ENCODE peak calls at places on chromosomes 5 and 9, in nine cellular contexts. One of them, this sample, is unnamed.

GRCh38 chr9:127389391-127390242 is 7.4 kb upstream of the SLC2A8 start:
- DNase-seq in GM06990: no peak
- DNase-seq in colonic mucosa: peak; percentile 74
- DNase-seq in HL-60: peak; percentile 63
- DNase-seq in left lung: no peak
- DNase-seq in uterus: no peak
- DNase-seq in GM13976: no peak
- DNase-seq in MM.1S: no peak
- DNase-seq in progenitor cell of endocrine pancreas: no peak
- DNase-seq in this sample: no peak

GRCh38 chr5:172979778-172980177 is 3.8 kb upstream of the ATP6V0E1 start:
- DNase-seq in colonic mucosa: no peak
- DNase-seq in uterus: no peak
- DNase-seq in GM06990: no peak
- DNase-seq in MM.1S: no peak
- DNase-seq in progenitor cell of endocrine pancreas: no peak
- DNase-seq in HL-60: no peak
- DNase-seq in left lung: no peak
- DNase-seq in GM13976: no peak
- DNase-seq in this sample: no peak

GRCh38 chr5:1508679-1509290 is 15.0 kb downstream of the LPCAT1 start:
- DNase-seq in GM13976: no peak
- DNase-seq in GM06990: peak; percentile 10
- DNase-seq in colonic mucosa: no peak
- DNase-seq in MM.1S: no peak
- DNase-seq in uterus: peak; percentile 6
- DNase-seq in progenitor cell of endocrine pancreas: no peak
- DNase-seq in left lung: peak; percentile 79
- DNase-seq in HL-60: no peak
- DNase-seq in this sample: peak; percentile 13

GRCh38 chr9:93677641-93678136 is 101.3 kb downstream of the PHF2 start:
- DNase-seq in MM.1S: no peak
- DNase-seq in GM13976: no peak
- DNase-seq in HL-60: no peak
- DNase-seq in progenitor cell of endocrine pancreas: peak; percentile 8
- DNase-seq in left lung: peak; percentile 63
- DNase-seq in colonic mucosa: peak; percentile 12
- DNase-seq in GM06990: no peak
- DNase-seq in uterus: no peak
- DNase-seq in this sample: no peak

GRCh38 chr5:369151-369939 is 47.8 kb downstream of the AHRR start:
- DNase-seq in uterus: no peak
- DNase-seq in progenitor cell of endocrine pancreas: peak; percentile 4
- DNase-seq in GM13976: peak; percentile 54
- DNase-seq in GM06990: peak; percentile 70
- DNase-seq in colonic mucosa: peak; percentile 15
- DNase-seq in left lung: peak; percentile 39
- DNase-seq in MM.1S: no peak
- DNase-seq in HL-60: no peak
- DNase-seq in this sample: no peak

GRCh38 chr9:132409828-132410528 is at the start of gene CFAP77:
- DNase-seq in uterus: no peak
- DNase-seq in left lung: peak; percentile 85
- DNase-seq in HL-60: no peak
- DNase-seq in MM.1S: peak; percentile 53
- DNase-seq in progenitor cell of endocrine pancreas: peak; percentile 31
- DNase-seq in colonic mucosa: peak; percentile 24
- DNase-seq in GM06990: peak; percentile 71
- DNase-seq in GM13976: peak; percentile 71
- DNase-seq in this sample: peak; percentile 30

GRCh38 chr5:150298701-150299451 is 3.8 kb downstream of the ARSI start:
- DNase-seq in MM.1S: no peak
- DNase-seq in uterus: peak; percentile 81
- DNase-seq in progenitor cell of endocrine pancreas: no peak
- DNase-seq in GM06990: no peak
- DNase-seq in left lung: no peak
- DNase-seq in GM13976: no peak
- DNase-seq in HL-60: no peak
- DNase-seq in colonic mucosa: no peak
- DNase-seq in this sample: no peak

GRCh38 chr9:68842568-68842967 is 137.5 kb downstream of the PIP5K1B start:
- DNase-seq in left lung: no peak
- DNase-seq in GM06990: no peak
- DNase-seq in colonic mucosa: no peak
- DNase-seq in uterus: no peak
- DNase-seq in progenitor cell of endocrine pancreas: no peak
- DNase-seq in GM13976: no peak
- DNase-seq in MM.1S: no peak
- DNase-seq in HL-60: no peak
- DNase-seq in this sample: no peak

GRCh38 chr5:123474238-123474637 is 37.7 kb upstream of the CSNK1G3 start:
- DNase-seq in colonic mucosa: no peak
- DNase-seq in HL-60: no peak
- DNase-seq in left lung: no peak
- DNase-seq in GM13976: no peak
- DNase-seq in GM06990: no peak
- DNase-seq in uterus: no peak
- DNase-seq in MM.1S: no peak
- DNase-seq in progenitor cell of endocrine pancreas: no peak
- DNase-seq in this sample: no peak

GRCh38 chr5:68086443-68086842 is 129.1 kb upstream of the PIK3R1 start:
- DNase-seq in progenitor cell of endocrine pancreas: no peak
- DNase-seq in GM13976: no peak
- DNase-seq in left lung: no peak
- DNase-seq in HL-60: no peak
- DNase-seq in MM.1S: no peak
- DNase-seq in uterus: no peak
- DNase-seq in colonic mucosa: no peak
- DNase-seq in GM06990: no peak
- DNase-seq in this sample: no peak

GRCh38 chr9:4079906-4080305 is 220.0 kb downstream of the GLIS3 start:
- DNase-seq in progenitor cell of endocrine pancreas: no peak
- DNase-seq in GM13976: no peak
- DNase-seq in left lung: no peak
- DNase-seq in colonic mucosa: no peak
- DNase-seq in uterus: no peak
- DNase-seq in GM06990: no peak
- DNase-seq in MM.1S: no peak
- DNase-seq in HL-60: no peak
- DNase-seq in this sample: no peak

GRCh38 chr9:137666950-137667670 is 48.3 kb downstream of the EHMT1 start:
- DNase-seq in uterus: no peak
- DNase-seq in HL-60: no peak
- DNase-seq in progenitor cell of endocrine pancreas: no peak
- DNase-seq in colonic mucosa: no peak
- DNase-seq in left lung: no peak
- DNase-seq in MM.1S: peak; percentile 84
- DNase-seq in GM06990: no peak
- DNase-seq in GM13976: no peak
- DNase-seq in this sample: no peak

GRCh38 chr9:137664676-137665075 is 45.9 kb downstream of the EHMT1 start:
- DNase-seq in GM13976: no peak
- DNase-seq in GM06990: no peak
- DNase-seq in left lung: no peak
- DNase-seq in uterus: no peak
- DNase-seq in colonic mucosa: peak; percentile 45
- DNase-seq in MM.1S: no peak
- DNase-seq in HL-60: no peak
- DNase-seq in progenitor cell of endocrine pancreas: no peak
- DNase-seq in this sample: no peak

GRCh38 chr9:137666505-137666809 is 47.7 kb downstream of the EHMT1 start:
- DNase-seq in HL-60: no peak
- DNase-seq in GM13976: no peak
- DNase-seq in colonic mucosa: no peak
- DNase-seq in progenitor cell of endocrine pancreas: no peak
- DNase-seq in left lung: no peak
- DNase-seq in uterus: no peak
- DNase-seq in GM06990: no peak
- DNase-seq in MM.1S: no peak
- DNase-seq in this sample: no peak

GRCh38 chr9:137665226-137665625 is 46.4 kb downstream of the EHMT1 start:
- DNase-seq in progenitor cell of endocrine pancreas: no peak
- DNase-seq in colonic mucosa: no peak
- DNase-seq in GM06990: no peak
- DNase-seq in MM.1S: no peak
- DNase-seq in left lung: no peak
- DNase-seq in GM13976: no peak
- DNase-seq in uterus: no peak
- DNase-seq in HL-60: no peak
- DNase-seq in this sample: no peak

DNA sequence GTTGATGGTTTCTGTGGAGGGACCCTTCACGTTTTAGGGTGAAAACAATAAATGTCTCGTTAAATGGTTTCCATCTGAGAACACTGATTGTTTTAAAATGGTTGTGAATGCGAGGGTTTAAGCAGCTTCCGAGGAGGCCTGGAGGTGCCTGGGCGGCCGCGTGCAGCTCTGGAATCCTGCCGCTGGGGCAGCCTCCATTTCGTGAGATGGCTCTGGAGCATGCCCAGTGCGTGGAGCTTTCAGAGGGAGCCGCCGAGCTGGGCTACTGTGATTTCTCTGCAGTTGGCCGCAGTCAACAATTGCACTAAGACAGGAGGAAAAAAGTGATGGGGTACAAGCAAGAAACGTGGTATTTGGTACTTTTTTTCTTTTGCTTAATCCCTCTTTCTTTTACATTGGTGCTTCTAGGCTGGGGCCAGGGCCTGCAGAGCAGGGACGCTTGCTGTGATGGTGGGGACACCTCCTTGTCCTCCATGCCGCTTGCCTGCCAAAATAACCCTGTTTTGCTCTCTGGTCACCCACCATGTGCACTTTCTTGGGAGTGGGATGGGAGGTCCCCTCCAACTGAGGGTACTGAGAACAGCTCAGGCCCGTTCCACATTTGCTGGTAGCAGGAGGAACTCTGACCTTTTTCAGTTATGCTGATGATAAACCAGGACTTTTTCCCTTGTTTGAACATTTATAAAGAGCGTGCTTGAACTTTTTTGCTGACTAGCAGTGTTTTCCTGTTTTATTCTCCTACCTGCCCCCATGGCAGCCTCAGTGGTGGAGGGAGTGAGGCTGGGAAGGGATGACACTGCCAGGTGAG is 47.1 kb downstream of the EHMT1 start:
- DNase-seq in colonic mucosa: no peak
- DNase-seq in uterus: peak; percentile 45
- DNase-seq in MM.1S: no peak
- DNase-seq in HL-60: no peak
- DNase-seq in GM06990: no peak
- DNase-seq in left lung: no peak
- DNase-seq in progenitor cell of endocrine pancreas: no peak
- DNase-seq in GM13976: no peak
- DNase-seq in this sample: no peak
- TF ChIP-seq CTCF in colonic mucosa: no peak
- TF ChIP-seq CTCF in uterus: peak; percentile 19
- TF ChIP-seq CTCF in MM.1S: no peak
- TF ChIP-seq CTCF in HL-60: no peak
- TF ChIP-seq CTCF in GM06990: no peak
- TF ChIP-seq CTCF in left lung: no peak
- TF ChIP-seq CTCF in progenitor cell of endocrine pancreas: peak; percentile 30
- TF ChIP-seq CTCF in GM13976: no peak
- TF ChIP-seq CTCF in this sample: no peak

DNA sequence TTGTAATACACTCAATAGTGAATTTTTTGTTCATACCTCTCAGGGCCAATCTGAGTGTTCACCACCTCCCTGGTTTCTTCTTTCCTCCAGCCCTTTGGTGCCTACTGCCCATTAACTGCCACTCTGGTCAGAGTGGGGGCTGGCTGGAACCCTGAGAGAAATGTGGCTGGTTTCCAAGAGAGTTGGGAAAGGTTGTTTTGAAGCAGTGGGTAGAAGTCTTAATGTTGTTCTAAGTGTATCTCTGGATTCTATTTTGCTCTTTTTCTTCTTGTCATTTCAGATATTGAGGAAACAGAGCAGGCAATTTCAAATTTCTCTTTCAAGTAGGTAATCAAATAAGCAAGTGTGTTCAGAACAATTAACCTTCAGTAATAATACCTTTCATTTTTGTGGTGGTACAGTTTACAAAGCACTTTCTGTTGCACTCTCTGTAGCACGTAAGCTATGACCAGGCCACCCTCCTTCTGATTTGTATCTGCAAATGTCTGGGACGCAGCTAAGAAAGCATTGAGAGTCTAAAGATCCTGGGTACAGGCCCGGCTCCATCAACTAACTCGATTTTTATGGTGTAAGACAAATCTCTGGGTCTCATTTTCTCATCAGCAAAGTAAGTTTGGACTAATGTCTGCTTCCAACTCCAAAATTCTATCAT is 8.4 kb downstream of the SLC1A3 start:
- DNase-seq in GM13976: no peak
- DNase-seq in uterus: no peak
- DNase-seq in left lung: no peak
- DNase-seq in colonic mucosa: no peak
- DNase-seq in MM.1S: no peak
- DNase-seq in GM06990: no peak
- DNase-seq in HL-60: no peak
- DNase-seq in progenitor cell of endocrine pancreas: no peak
- DNase-seq in this sample: no peak
- TF ChIP-seq CTCF in GM13976: no peak
- TF ChIP-seq CTCF in uterus: no peak
- TF ChIP-seq CTCF in left lung: no peak
- TF ChIP-seq CTCF in colonic mucosa: no peak
- TF ChIP-seq CTCF in MM.1S: no peak
- TF ChIP-seq CTCF in GM06990: no peak
- TF ChIP-seq CTCF in HL-60: no peak
- TF ChIP-seq CTCF in progenitor cell of endocrine pancreas: no peak
- TF ChIP-seq CTCF in this sample: no peak

DNA sequence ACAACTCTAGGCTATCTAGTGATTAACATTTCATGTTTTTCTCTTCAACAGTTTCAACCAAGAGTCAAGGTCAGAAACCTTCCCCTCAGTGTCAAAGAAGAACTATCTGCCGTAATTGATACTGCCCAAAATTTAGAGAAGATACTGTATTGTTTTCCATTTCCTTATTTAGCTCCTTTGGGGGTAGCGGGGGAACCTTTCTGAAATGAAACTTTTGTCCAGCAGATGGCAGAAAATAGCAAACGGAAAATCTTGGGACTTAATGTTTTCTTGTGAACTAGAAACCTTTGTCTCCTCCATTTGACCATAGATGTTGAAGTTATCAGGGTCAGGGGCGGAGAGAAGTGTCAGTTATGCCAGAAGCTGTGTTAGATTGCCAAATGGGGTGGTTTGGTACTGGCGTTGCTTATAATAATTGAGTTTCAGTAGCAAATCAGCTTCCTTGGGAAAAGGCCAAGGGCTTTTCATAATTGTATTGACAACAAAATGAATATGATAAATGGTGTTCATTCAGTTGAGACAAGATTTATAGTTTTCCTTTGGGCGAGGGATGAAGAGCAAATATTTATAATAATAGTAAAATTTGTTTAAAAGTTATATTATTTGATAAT is 101.7 kb upstream of the TLX3 start:
- DNase-seq in left lung: no peak
- DNase-seq in GM13976: peak; percentile 10
- DNase-seq in GM06990: peak; percentile 11
- DNase-seq in HL-60: peak; percentile 29
- DNase-seq in uterus: no peak
- DNase-seq in colonic mucosa: no peak
- DNase-seq in MM.1S: peak; percentile 72
- DNase-seq in progenitor cell of endocrine pancreas: no peak
- DNase-seq in this sample: no peak
- TF ChIP-seq CTCF in left lung: peak; percentile 29
- TF ChIP-seq CTCF in GM13976: no peak
- TF ChIP-seq CTCF in GM06990: peak; percentile 40
- TF ChIP-seq CTCF in HL-60: peak; percentile 35
- TF ChIP-seq CTCF in uterus: peak; percentile 7
- TF ChIP-seq CTCF in colonic mucosa: peak; percentile 37
- TF ChIP-seq CTCF in MM.1S: peak; percentile 72
- TF ChIP-seq CTCF in progenitor cell of endocrine pancreas: peak; percentile 66
- TF ChIP-seq CTCF in this sample: peak; percentile 82

GRCh38 chr9:10274983-10275382 is 337.8 kb downstream of the PTPRD start:
- DNase-seq in colonic mucosa: no peak
- DNase-seq in left lung: no peak
- DNase-seq in HL-60: no peak
- DNase-seq in GM06990: no peak
- DNase-seq in progenitor cell of endocrine pancreas: no peak
- DNase-seq in GM13976: no peak
- DNase-seq in uterus: no peak
- DNase-seq in MM.1S: no peak
- DNase-seq in this sample: no peak
- TF ChIP-seq CTCF in colonic mucosa: no peak
- TF ChIP-seq CTCF in left lung: no peak
- TF ChIP-seq CTCF in HL-60: no peak
- TF ChIP-seq CTCF in GM06990: no peak
- TF ChIP-seq CTCF in progenitor cell of endocrine pancreas: peak; percentile 33
- TF ChIP-seq CTCF in GM13976: no peak
- TF ChIP-seq CTCF in uterus: no peak
- TF ChIP-seq CTCF in MM.1S: peak; percentile 4
- TF ChIP-seq CTCF in this sample: no peak